ENCODE peak calls at places on chromosomes 3 and 15, in six cellular contexts. X, N, Q, Z, E and W are unnamed samples.

GRCh38 chr3:104178695-104179094 is 1188.0 kb upstream of the ALCAM start:
- DNase-seq in N (no peak), E (no peak), Q (no peak), Z (no peak), X (peak; percentile 14), W (no peak)

GRCh38 chr3:156630081-156630772 is 44.2 kb upstream of the TIPARP start:
- DNase-seq in Z (peak; percentile 93), E (no peak), N (peak; percentile 68), X (peak; percentile 62), Q (peak; percentile 61), W (peak; percentile 19)

GRCh38 chr3:17302170-17302569 is 417.4 kb downstream of the PLCL2 start:
- DNase-seq in Z (no peak), N (no peak), E (no peak), Q (no peak), X (no peak), W (no peak)

GRCh38 chr3:150035400-150035799 is 64.7 kb upstream of the PFN2 start:
- DNase-seq in E (no peak), N (no peak), Z (no peak), Q (peak; percentile 43), X (no peak), W (peak; percentile 84)

GRCh38 chr3:135908225-135908624 is 57.3 kb upstream of the PPP2R3A start:
- DNase-seq in Q (peak; percentile 4), Z (peak; percentile 89), X (peak; percentile 36), E (no peak), N (peak; percentile 95), W (no peak)

GRCh38 chr15:62904511-62904910 is 138.0 kb upstream of the TPM1 start:
- DNase-seq in E (no peak), Q (no peak), Z (no peak), N (no peak), X (no peak), W (no peak)

GRCh38 chr15:97235285-97235985 is 725.1 kb upstream of the ARRDC4 start:
- DNase-seq in X (peak; percentile 71), Z (no peak), E (peak; percentile 78), N (peak; percentile 35), Q (peak; percentile 74), W (peak; percentile 78)

GRCh38 chr3:12312010-12312409 is 23.1 kb downstream of the PPARG start:
- DNase-seq in Q (no peak), X (peak; percentile 11), E (no peak), N (peak; percentile 46), Z (no peak), W (no peak)

GRCh38 chr3:114121996-114122709 is 56.7 kb downstream of the DRD3 start:
- DNase-seq in N (peak; percentile 14), Q (no peak), Z (no peak), E (no peak), X (peak; percentile 64), W (peak; percentile 34)

GRCh38 chr15:76815421-76815820 is 89.7 kb downstream of the SCAPER start:
- DNase-seq in Q (peak; percentile 14), X (no peak), N (no peak), E (no peak), Z (no peak), W (no peak)
- H3K4me2 ChIP-seq in Q (no peak overlapping the region), X (no peak overlapping the region), N (no peak overlapping the region), E (no peak overlapping the region), Z (no peak overlapping the region), W (no peak overlapping the region)

GRCh38 chr3:56989434-56990294 is 70.8 kb upstream of the SPATA12 start:
- DNase-seq in X (no peak), E (no peak), N (no peak), Z (no peak), Q (no peak), W (no peak)

GRCh38 chr3:56988458-56988857 is 72.0 kb upstream of the SPATA12 start:
- DNase-seq in N (no peak), E (no peak), Q (no peak), Z (no peak), X (no peak), W (no peak)

GRCh38 chr3:56988874-56989433 is 71.5 kb upstream of the SPATA12 start:
- DNase-seq in N (peak; percentile 59), E (peak; percentile 93), Q (peak; percentile 94), X (peak; percentile 84), Z (no peak), W (peak; percentile 89)

GRCh38 chr3:56987238-56987932 is 73.1 kb upstream of the SPATA12 start:
- DNase-seq in Z (no peak), E (peak; percentile 39), Q (peak; percentile 45), N (no peak), X (no peak), W (peak; percentile 53)

GRCh38 chr3:56990295-56991015 is 70.0 kb upstream of the SPATA12 start:
- DNase-seq in N (no peak), Z (no peak), X (no peak), E (peak; percentile 42), Q (no peak), W (no peak)
- H3K27ac ChIP-seq in N (no peak overlapping the region), Z (no peak overlapping the region), X (no peak overlapping the region), E (peak overlapping the region; percentile 76), Q (no peak overlapping the region), W (no peak overlapping the region)

DNA sequence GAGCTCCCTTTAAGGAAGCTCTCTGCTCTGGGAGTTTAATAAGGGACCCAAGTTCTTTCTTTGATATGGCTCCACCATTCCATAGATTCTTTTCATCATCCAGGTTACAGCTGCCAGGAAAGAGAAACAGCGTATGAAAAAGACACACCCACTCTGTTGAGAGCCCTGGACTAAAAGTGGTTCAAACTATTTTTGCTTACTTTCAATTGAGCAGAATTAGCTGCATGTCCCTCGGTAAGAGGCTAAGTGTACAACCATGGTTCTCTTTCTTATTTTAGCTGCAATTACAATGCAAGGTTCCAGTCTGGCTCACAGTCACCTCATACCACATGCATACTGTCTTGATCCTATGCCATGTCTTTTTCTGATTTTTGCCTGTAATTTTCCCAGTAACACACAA is 1288.3 kb downstream of the NSUN3 start:
- DNase-seq in N (no peak), Q (no peak), Z (no peak), E (no peak), X (no peak), W (no peak)
- H3K79me2 ChIP-seq in N (no peaks in the 10 kb centered on the region), Q (no peaks in the 10 kb centered on the region), Z (no peaks in the 10 kb centered on the region), E (no peaks in the 10 kb centered on the region), X (no peaks in the 10 kb centered on the region), W (no peaks in the 10 kb centered on the region)

DNA sequence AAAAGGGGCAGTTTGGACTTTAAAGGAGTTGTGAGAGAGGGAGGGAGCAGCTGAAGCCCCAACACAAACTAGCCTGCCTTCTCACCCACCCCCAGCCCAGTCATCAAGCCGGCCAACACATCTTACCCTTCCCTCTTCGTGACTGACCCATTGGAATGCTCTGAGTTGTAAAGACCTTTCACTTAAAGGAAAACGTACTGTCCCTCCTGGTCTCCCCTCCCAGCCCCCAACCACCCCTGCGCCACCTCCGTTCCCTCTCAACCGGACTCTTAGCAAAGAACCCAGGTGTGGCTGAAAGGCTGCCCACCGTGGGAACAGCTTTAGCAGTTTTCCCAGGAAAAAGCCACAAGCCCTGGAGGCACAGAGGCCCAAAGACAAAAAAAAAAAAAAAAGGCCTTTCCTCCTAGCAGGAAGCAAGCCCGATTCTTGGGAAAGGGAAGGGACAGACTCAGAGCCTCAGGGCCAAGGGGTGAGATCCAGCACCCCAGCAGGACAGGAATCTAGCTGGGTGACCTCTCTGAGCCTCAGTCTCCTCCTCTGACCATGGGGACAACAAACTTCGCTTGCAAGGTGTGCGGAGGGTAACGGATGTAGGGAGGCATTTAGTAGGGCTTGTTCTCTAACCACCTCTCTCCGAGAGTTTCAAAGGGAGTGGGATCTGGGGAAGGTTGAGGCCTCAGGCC is 2.4 kb downstream of the CYP11A1 start:
- DNase-seq in E (no peak), X (no peak), Q (peak; percentile 54), N (no peak), Z (peak; percentile 69), W (no peak)
- H3K4me2 ChIP-seq in E (peak overlapping the region; percentile 99), X (peak overlapping the region; percentile 80), Q (peak overlapping the region; percentile 91), N (peak overlapping the region; percentile 99), Z (peak overlapping the region; percentile 78), W (peak overlapping the region; percentile 94)